ENCODE peak calls at places on chromosomes 3 and 15, in five cellular contexts. One of them, this sample, is unnamed.

GRCh38 chr15:67762610-67763368 is 62.5 kb upstream of the SKOR1 start:
- DNase-seq in AG09309: peak; percentile 31
- DNase-seq in body of pancreas: no peak
- DNase-seq in choroid plexus epithelial cell: peak; percentile 51
- DNase-seq in neural progenitor cell: no peak
- DNase-seq in this sample: no peak

GRCh38 chr3:172285844-172286243 is 162.4 kb downstream of the GHSR start:
- DNase-seq in choroid plexus epithelial cell: peak; percentile 73
- DNase-seq in AG09309: peak; percentile 53
- DNase-seq in body of pancreas: no peak
- DNase-seq in neural progenitor cell: no peak
- DNase-seq in this sample: no peak

GRCh38 chr3:149016669-149017541 is 25.6 kb downstream of the GYG1 start:
- DNase-seq in AG09309: peak; percentile 84
- DNase-seq in body of pancreas: no peak
- DNase-seq in neural progenitor cell: no peak
- DNase-seq in choroid plexus epithelial cell: peak; percentile 96
- DNase-seq in this sample: no peak

GRCh38 chr3:101861212-101861977 is 12.1 kb downstream of the NFKBIZ start:
- DNase-seq in neural progenitor cell: no peak
- DNase-seq in body of pancreas: no peak
- DNase-seq in AG09309: no peak
- DNase-seq in choroid plexus epithelial cell: no peak
- DNase-seq in this sample: no peak

GRCh38 chr3:134754768-134755559 is 40.1 kb upstream of the EPHB1 start:
- DNase-seq in neural progenitor cell: peak; percentile 65
- DNase-seq in choroid plexus epithelial cell: peak; percentile 58
- DNase-seq in AG09309: no peak
- DNase-seq in body of pancreas: peak; percentile 46
- DNase-seq in this sample: peak; percentile 23

GRCh38 chr3:124250053-124250452 is 258.1 kb upstream of the ROPN1 start:
- DNase-seq in AG09309: no peak
- DNase-seq in choroid plexus epithelial cell: no peak
- DNase-seq in body of pancreas: no peak
- DNase-seq in neural progenitor cell: no peak
- DNase-seq in this sample: no peak

GRCh38 chr3:20482350-20482749 is 296.3 kb upstream of the SGO1 start:
- DNase-seq in AG09309: no peak
- DNase-seq in body of pancreas: no peak
- DNase-seq in choroid plexus epithelial cell: no peak
- DNase-seq in neural progenitor cell: no peak
- DNase-seq in this sample: no peak

GRCh38 chr15:50925281-50925680 is 16.8 kb downstream of the AP4E1 start:
- DNase-seq in AG09309: no peak
- DNase-seq in choroid plexus epithelial cell: no peak
- DNase-seq in neural progenitor cell: no peak
- DNase-seq in body of pancreas: no peak
- DNase-seq in this sample: no peak

GRCh38 chr3:159771865-159772611 is 216.6 kb upstream of the IL12A start:
- DNase-seq in AG09309: no peak
- DNase-seq in choroid plexus epithelial cell: no peak
- DNase-seq in body of pancreas: no peak
- DNase-seq in neural progenitor cell: no peak
- DNase-seq in this sample: no peak

GRCh38 chr3:112676659-112677234 is 35.8 kb upstream of the CCDC80 start:
- DNase-seq in choroid plexus epithelial cell: peak; percentile 98
- DNase-seq in AG09309: peak; percentile 93
- DNase-seq in neural progenitor cell: peak; percentile 8
- DNase-seq in body of pancreas: peak; percentile 65
- DNase-seq in this sample: peak; percentile 55

GRCh38 chr15:69452702-69453513 is at the start of gene RPLP1:
- DNase-seq in neural progenitor cell: peak; percentile 98
- DNase-seq in choroid plexus epithelial cell: peak; percentile 98
- DNase-seq in body of pancreas: peak; percentile 97
- DNase-seq in AG09309: peak; percentile 84
- DNase-seq in this sample: peak; percentile 97

GRCh38 chr3:184656991-184657669 is 54.7 kb downstream of the MAGEF1 start:
- DNase-seq in body of pancreas: no peak
- DNase-seq in neural progenitor cell: no peak
- DNase-seq in AG09309: peak; percentile 55
- DNase-seq in choroid plexus epithelial cell: peak; percentile 54
- DNase-seq in this sample: no peak

GRCh38 chr3:78878011-78878410 is 889.8 kb downstream of the ROBO1 start:
- DNase-seq in neural progenitor cell: no peak
- DNase-seq in AG09309: no peak
- DNase-seq in body of pancreas: no peak
- DNase-seq in choroid plexus epithelial cell: peak; percentile 68
- DNase-seq in this sample: no peak

GRCh38 chr15:52100807-52101206 is 11.8 kb downstream of the BCL2L10 start:
- DNase-seq in choroid plexus epithelial cell: peak; percentile 98
- DNase-seq in AG09309: peak; percentile 69
- DNase-seq in neural progenitor cell: no peak
- DNase-seq in body of pancreas: peak; percentile 73
- DNase-seq in this sample: no peak

GRCh38 chr15:74352393-74352910 is 15.0 kb downstream of the CYP11A1 start:
- DNase-seq in body of pancreas: no peak
- DNase-seq in choroid plexus epithelial cell: no peak
- DNase-seq in AG09309: no peak
- DNase-seq in neural progenitor cell: no peak
- DNase-seq in this sample: no peak

GRCh38 chr3:155391104-155391503 is 97.6 kb upstream of the STRIT1 start:
- DNase-seq in AG09309: peak; percentile 84
- DNase-seq in choroid plexus epithelial cell: peak; percentile 8
- DNase-seq in neural progenitor cell: no peak
- DNase-seq in body of pancreas: no peak
- DNase-seq in this sample: no peak

GRCh38 chr15:69298697-69299441 is at the start of gene PAQR5:
- DNase-seq in neural progenitor cell: peak; percentile 59
- DNase-seq in body of pancreas: peak; percentile 44
- DNase-seq in AG09309: no peak
- DNase-seq in choroid plexus epithelial cell: no peak
- DNase-seq in this sample: no peak

GRCh38 chr3:196694941-196695848 is 16.9 kb downstream of the CEP19 start:
- DNase-seq in neural progenitor cell: no peak
- DNase-seq in AG09309: no peak
- DNase-seq in body of pancreas: no peak
- DNase-seq in choroid plexus epithelial cell: no peak
- DNase-seq in this sample: no peak

GRCh38 chr3:64438837-64439236 is 213.6 kb upstream of the PRICKLE2 start:
- DNase-seq in AG09309: no peak
- DNase-seq in neural progenitor cell: peak; percentile 46
- DNase-seq in choroid plexus epithelial cell: no peak
- DNase-seq in body of pancreas: no peak
- DNase-seq in this sample: no peak

GRCh38 chr3:84440306-84440705 is 518.5 kb upstream of the CADM2 start:
- DNase-seq in AG09309: no peak
- DNase-seq in choroid plexus epithelial cell: no peak
- DNase-seq in neural progenitor cell: peak; percentile 73
- DNase-seq in body of pancreas: no peak
- DNase-seq in this sample: no peak

GRCh38 chr3:139627759-139628158 is 50.0 kb downstream of the NMNAT3 start:
- DNase-seq in choroid plexus epithelial cell: no peak
- DNase-seq in neural progenitor cell: no peak
- DNase-seq in body of pancreas: no peak
- DNase-seq in AG09309: no peak
- DNase-seq in this sample: no peak

GRCh38 chr15:77027111-77027696 is 32.3 kb downstream of the PSTPIP1 start:
- DNase-seq in choroid plexus epithelial cell: no peak
- DNase-seq in neural progenitor cell: no peak
- DNase-seq in body of pancreas: no peak
- DNase-seq in AG09309: no peak
- DNase-seq in this sample: no peak

GRCh38 chr3:12452361-12453330 is 31.6 kb upstream of the TSEN2 start:
- DNase-seq in neural progenitor cell: no peak
- DNase-seq in choroid plexus epithelial cell: no peak
- DNase-seq in AG09309: no peak
- DNase-seq in body of pancreas: no peak
- DNase-seq in this sample: no peak

GRCh38 chr3:44104043-44104442 is 137.6 kb upstream of the TOPAZ1 start:
- DNase-seq in choroid plexus epithelial cell: no peak
- DNase-seq in AG09309: no peak
- DNase-seq in body of pancreas: no peak
- DNase-seq in neural progenitor cell: no peak
- DNase-seq in this sample: no peak

GRCh38 chr3:128504533-128504915 is 11.5 kb upstream of the GATA2 start:
- DNase-seq in AG09309: no peak
- DNase-seq in choroid plexus epithelial cell: no peak
- DNase-seq in neural progenitor cell: no peak
- DNase-seq in body of pancreas: no peak
- DNase-seq in this sample: no peak

GRCh38 chr3:18284716-18285115 is 140.4 kb downstream of the SATB1 start:
- DNase-seq in neural progenitor cell: no peak
- DNase-seq in body of pancreas: no peak
- DNase-seq in choroid plexus epithelial cell: no peak
- DNase-seq in AG09309: no peak
- DNase-seq in this sample: no peak

GRCh38 chr3:59766165-59766872 is 716.5 kb upstream of the CFAP20DC start:
- DNase-seq in AG09309: peak; percentile 91
- DNase-seq in choroid plexus epithelial cell: no peak
- DNase-seq in body of pancreas: peak; percentile 23
- DNase-seq in neural progenitor cell: no peak
- DNase-seq in this sample: no peak

GRCh38 chr3:152253514-152253913 is 15.2 kb upstream of the MBNL1 start:
- DNase-seq in body of pancreas: no peak
- DNase-seq in choroid plexus epithelial cell: no peak
- DNase-seq in AG09309: no peak
- DNase-seq in neural progenitor cell: no peak
- DNase-seq in this sample: no peak

GRCh38 chr3:194187543-194187942 is 51.6 kb downstream of the HES1 start:
- DNase-seq in body of pancreas: no peak
- DNase-seq in neural progenitor cell: no peak
- DNase-seq in choroid plexus epithelial cell: no peak
- DNase-seq in AG09309: no peak
- DNase-seq in this sample: no peak

GRCh38 chr15:23564798-23565394 is 578 bp upstream of the MKRN3 start:
- DNase-seq in neural progenitor cell: peak; percentile 56
- DNase-seq in body of pancreas: no peak
- DNase-seq in AG09309: no peak
- DNase-seq in choroid plexus epithelial cell: no peak
- DNase-seq in this sample: no peak
- H3K4me3 ChIP-seq in neural progenitor cell: no peak overlapping the region
- H3K4me3 ChIP-seq in body of pancreas: no peak overlapping the region
- H3K4me3 ChIP-seq in AG09309: peak overlapping the region; percentile 59
- H3K4me3 ChIP-seq in choroid plexus epithelial cell: no peak overlapping the region
- H3K4me3 ChIP-seq in this sample: peak overlapping the region; percentile 15

GRCh38 chr3:107933450-107933849 is 157.4 kb downstream of the CD47 start:
- DNase-seq in neural progenitor cell: no peak
- DNase-seq in choroid plexus epithelial cell: no peak
- DNase-seq in AG09309: no peak
- DNase-seq in body of pancreas: no peak
- DNase-seq in this sample: no peak
- H3K4me3 ChIP-seq in neural progenitor cell: no peak overlapping the region
- H3K4me3 ChIP-seq in choroid plexus epithelial cell: no peak overlapping the region
- H3K4me3 ChIP-seq in AG09309: no peak overlapping the region
- H3K4me3 ChIP-seq in body of pancreas: no peak overlapping the region
- H3K4me3 ChIP-seq in this sample: no peak overlapping the region

DNA sequence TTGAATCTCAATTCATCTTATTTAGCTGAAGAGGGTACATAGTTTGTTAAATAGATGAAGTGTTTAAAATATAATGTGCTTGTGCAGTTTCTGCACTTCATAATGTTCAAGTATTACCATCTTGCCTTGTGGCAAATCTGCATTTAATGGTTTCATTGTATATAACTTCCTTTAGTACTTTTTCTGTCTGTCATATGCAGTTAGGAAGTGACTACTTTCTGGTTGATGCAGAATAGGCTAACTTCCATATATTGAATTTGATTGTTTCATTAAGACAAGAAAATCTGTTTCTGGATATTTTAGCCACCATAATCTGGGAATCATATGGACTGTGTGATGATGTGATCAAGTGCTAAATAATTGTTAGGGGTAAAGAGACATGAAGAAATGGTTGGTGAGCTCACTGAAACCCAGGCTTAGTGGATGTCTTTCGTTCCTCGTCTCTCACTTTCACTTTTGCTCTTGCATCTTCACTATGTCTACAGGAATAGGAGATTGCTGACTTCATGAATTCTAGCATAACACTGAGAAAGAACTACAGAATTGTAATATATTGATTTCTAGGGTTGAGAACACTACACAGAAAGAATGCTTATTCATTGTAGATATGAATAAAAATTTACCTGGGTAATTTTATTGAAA is 3.5 kb upstream of the MNS1 start:
- DNase-seq in neural progenitor cell: no peak
- DNase-seq in choroid plexus epithelial cell: peak; percentile 22
- DNase-seq in body of pancreas: no peak
- DNase-seq in AG09309: no peak
- DNase-seq in this sample: no peak
- H3K4me3 ChIP-seq in neural progenitor cell: no peak overlapping the region
- H3K4me3 ChIP-seq in choroid plexus epithelial cell: no peak overlapping the region
- H3K4me3 ChIP-seq in body of pancreas: peak overlapping the region; percentile 3
- H3K4me3 ChIP-seq in AG09309: no peak overlapping the region
- H3K4me3 ChIP-seq in this sample: peak overlapping the region; percentile 80

GRCh38 chr15:94168250-94168649 is 63.1 kb upstream of the MCTP2 start:
- DNase-seq in AG09309: no peak
- DNase-seq in body of pancreas: no peak
- DNase-seq in neural progenitor cell: peak; percentile 11
- DNase-seq in choroid plexus epithelial cell: no peak
- DNase-seq in this sample: no peak
- H3K4me3 ChIP-seq in AG09309: no peak overlapping the region
- H3K4me3 ChIP-seq in body of pancreas: no peak overlapping the region
- H3K4me3 ChIP-seq in neural progenitor cell: no peak overlapping the region
- H3K4me3 ChIP-seq in choroid plexus epithelial cell: no peak overlapping the region
- H3K4me3 ChIP-seq in this sample: no peak overlapping the region

GRCh38 chr3:170585937-170586310 is at the start of gene SLC7A14:
- DNase-seq in AG09309: no peak
- DNase-seq in choroid plexus epithelial cell: peak; percentile 17
- DNase-seq in neural progenitor cell: peak; percentile 65
- DNase-seq in body of pancreas: no peak
- DNase-seq in this sample: no peak

GRCh38 chr3:170584585-170585007 is 1.3 kb downstream of the SLC7A14 start:
- DNase-seq in body of pancreas: peak; percentile 64
- DNase-seq in AG09309: no peak
- DNase-seq in neural progenitor cell: peak; percentile 94
- DNase-seq in choroid plexus epithelial cell: peak; percentile 74
- DNase-seq in this sample: peak; percentile 36

GRCh38 chr3:170589113-170589512 is 3.2 kb upstream of the SLC7A14 start:
- DNase-seq in neural progenitor cell: no peak
- DNase-seq in body of pancreas: no peak
- DNase-seq in choroid plexus epithelial cell: no peak
- DNase-seq in AG09309: no peak
- DNase-seq in this sample: no peak

GRCh38 chr3:170579646-170580045 is 6.2 kb downstream of the SLC7A14 start:
- DNase-seq in AG09309: no peak
- DNase-seq in neural progenitor cell: no peak
- DNase-seq in choroid plexus epithelial cell: no peak
- DNase-seq in body of pancreas: no peak
- DNase-seq in this sample: no peak

GRCh38 chr3:170585008-170585936 is 603 bp downstream of the SLC7A14 start:
- DNase-seq in neural progenitor cell: peak; percentile 48
- DNase-seq in choroid plexus epithelial cell: no peak
- DNase-seq in AG09309: no peak
- DNase-seq in body of pancreas: no peak
- DNase-seq in this sample: no peak
- H3K4me3 ChIP-seq in neural progenitor cell: peak overlapping the region; percentile 60
- H3K4me3 ChIP-seq in choroid plexus epithelial cell: peak overlapping the region; percentile 47
- H3K4me3 ChIP-seq in AG09309: peak overlapping the region; percentile 92
- H3K4me3 ChIP-seq in body of pancreas: no peak overlapping the region
- H3K4me3 ChIP-seq in this sample: no peak overlapping the region

GRCh38 chr15:48646364-48646763 is 855 bp upstream of the FBN1 start:
- DNase-seq in body of pancreas: no peak
- DNase-seq in choroid plexus epithelial cell: no peak
- DNase-seq in AG09309: no peak
- DNase-seq in neural progenitor cell: no peak
- DNase-seq in this sample: no peak
- H3K4me3 ChIP-seq in body of pancreas: no peak overlapping the region
- H3K4me3 ChIP-seq in choroid plexus epithelial cell: peak overlapping the region; percentile 92
- H3K4me3 ChIP-seq in AG09309: peak overlapping the region; percentile 64
- H3K4me3 ChIP-seq in neural progenitor cell: peak overlapping the region; percentile 63
- H3K4me3 ChIP-seq in this sample: no peak overlapping the region

This sample was measured in CD4-positive, CD25-positive, alpha-beta regulatory T cell.